ENCODE peak calls at places on chromosomes 2 and 18, in five cellular contexts. H is mammary epithelial cell, Y is K562, Z is psoas muscle, L is fibroblast of villous mesenchyme. T is an unnamed sample.

GRCh38 chr2:236219411-236219810 is 44.8 kb downstream of the ASB18 start:
- DNase-seq in H (no peak), Y (no peak), L (no peak), Z (no peak), T (no peak)

GRCh38 chr2:144510206-144510991 is 9.5 kb downstream of the ZEB2 start:
- DNase-seq in H (peak; percentile 38), Z (no peak), Y (peak; percentile 56), L (peak; percentile 85), T (no peak)

GRCh38 chr2:117212562-117212961 is 601.9 kb upstream of the DDX18 start:
- DNase-seq in H (no peak), Z (no peak), Y (no peak), L (no peak), T (no peak)

GRCh38 chr18:49094979-49095632 is 144.3 kb upstream of the SMAD7 start:
- DNase-seq in L (peak; percentile 95), Y (no peak), H (peak; percentile 82), Z (no peak), T (peak; percentile 54)

GRCh38 chr2:3595409-3595808 is 497 bp downstream of the COLEC11 start:
- DNase-seq in H (no peak), L (no peak), Z (no peak), Y (no peak), T (no peak)

GRCh38 chr2:101597347-101597944 is 100.1 kb upstream of the MAP4K4 start:
- DNase-seq in L (peak; percentile 24), Z (no peak), H (no peak), Y (no peak), T (peak; percentile 50)

GRCh38 chr18:24234850-24235418 is 96.1 kb downstream of the CABYR start:
- DNase-seq in Z (no peak), Y (no peak), H (no peak), L (no peak), T (no peak)

GRCh38 chr2:187102381-187102780 is 253.4 kb upstream of the ZSWIM2 start:
- DNase-seq in Z (no peak), L (peak; percentile 13), Y (no peak), H (no peak), T (no peak)

GRCh38 chr2:65231121-65231520 is 3.5 kb downstream of the ACTR2 start:
- DNase-seq in L (peak; percentile 46), Z (no peak), H (peak; percentile 4), Y (no peak), T (no peak)

GRCh38 chr2:240424341-240425235 is 10.9 kb upstream of the GPC1 start:
- DNase-seq in Z (no peak), H (no peak), L (no peak), Y (no peak), T (no peak)

GRCh38 chr2:112481050-112481527 is 867 bp upstream of the TTL start:
- DNase-seq in H (peak; percentile 80), L (peak; percentile 83), Y (peak; percentile 94), Z (peak; percentile 82), T (no peak)

GRCh38 chr2:85804583-85804982 is 50.8 kb downstream of the ATOH8 start:
- DNase-seq in H (no peak), L (no peak), Z (no peak), Y (peak; percentile 29), T (no peak)

GRCh38 chr2:149993316-149993715 is 405.7 kb upstream of the MMADHC start:
- DNase-seq in H (no peak), Z (no peak), Y (no peak), L (no peak), T (no peak)

GRCh38 chr18:2111456-2111855 is 459.8 kb downstream of the METTL4 start:
- DNase-seq in Y (no peak), L (peak; percentile 35), H (peak; percentile 52), Z (no peak), T (no peak)

GRCh38 chr2:102159295-102159694 is 16.7 kb downstream of the IL1R1 start:
- DNase-seq in H (no peak), Z (no peak), Y (no peak), L (no peak), T (no peak)

GRCh38 chr2:232890536-232890895 is 20.5 kb downstream of the SNORC start:
- DNase-seq in Y (no peak), H (no peak), L (no peak), Z (peak; percentile 3), T (no peak)

GRCh38 chr18:48548404-48548771 is 9.6 kb downstream of the CTIF start:
- DNase-seq in L (peak; percentile 85), Y (no peak), H (peak; percentile 82), Z (peak; percentile 65), T (no peak)

GRCh38 chr18:27653247-27653646 is 468.1 kb upstream of the CHST9 start:
- DNase-seq in H (no peak), Y (no peak), Z (no peak), L (no peak), T (no peak)

GRCh38 chr2:134360750-134361487 is 107.0 kb downstream of the MGAT5 start:
- DNase-seq in Z (no peak), Y (no peak), H (no peak), L (no peak), T (no peak)

GRCh38 chr2:177192788-177193187 is 19.8 kb upstream of the HNRNPA3 start:
- DNase-seq in H (no peak), Z (no peak), L (no peak), Y (no peak), T (no peak)

GRCh38 chr2:11187083-11187619 is 31.9 kb downstream of the SLC66A3 start:
- DNase-seq in H (peak; percentile 17), Z (no peak), Y (peak; percentile 47), L (peak; percentile 83), T (no peak)

GRCh38 chr2:170212625-170213280 is 34.8 kb downstream of the MYO3B start:
- DNase-seq in L (no peak), Z (no peak), Y (no peak), H (no peak), T (no peak)

GRCh38 chr2:43220229-43220981 is 6.0 kb downstream of the ZFP36L2 start:
- DNase-seq in H (peak; percentile 54), Z (no peak), Y (peak; percentile 24), L (peak; percentile 65), T (no peak)

GRCh38 chr2:120398051-120398960 is 52.4 kb downstream of the INHBB start:
- DNase-seq in L (no peak), H (peak; percentile 19), Z (no peak), Y (no peak), T (peak; percentile 70)

GRCh38 chr2:231300020-231300721 is 95.3 kb upstream of the B3GNT7 start:
- DNase-seq in L (no peak), H (no peak), Z (no peak), Y (no peak), T (no peak)

GRCh38 chr2:231298091-231298490 is 97.4 kb upstream of the B3GNT7 start:
- DNase-seq in L (no peak), Y (no peak), Z (no peak), H (no peak), T (no peak)

GRCh38 chr2:231299267-231299666 is 96.2 kb upstream of the B3GNT7 start:
- DNase-seq in Z (no peak), H (no peak), Y (no peak), L (no peak), T (no peak)

GRCh38 chr2:231297108-231297908 is 98.2 kb upstream of the B3GNT7 start:
- DNase-seq in H (peak; percentile 23), L (peak; percentile 59), Y (peak; percentile 59), Z (peak; percentile 34), T (no peak)

GRCh38 chr2:231300722-231301076 is 94.8 kb upstream of the B3GNT7 start:
- DNase-seq in L (no peak), Z (no peak), H (no peak), Y (no peak), T (no peak)
- TF ChIP-seq CTCF in L (no peak), Z (no peak), H (no peak), Y (no peak), T (no peak)

DNA sequence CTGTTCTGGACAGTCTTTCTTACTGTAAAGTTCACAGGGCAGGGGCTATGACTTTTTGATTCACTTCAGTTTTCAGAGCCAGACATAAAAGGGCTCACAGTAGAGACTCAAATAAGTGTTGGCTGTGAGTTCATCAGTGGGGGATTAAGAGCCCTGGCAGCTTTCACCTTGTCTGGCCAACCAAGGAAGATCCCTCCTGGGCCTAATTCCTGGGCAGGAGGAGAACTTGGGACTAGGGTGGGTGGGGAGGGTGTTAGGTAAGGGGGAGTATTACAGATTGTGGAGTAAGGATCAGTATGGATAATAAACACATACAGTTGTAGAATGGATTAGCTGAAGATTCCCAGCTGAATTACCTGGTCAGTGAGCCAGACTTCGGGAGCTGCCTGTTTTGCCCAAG is 904 bp upstream of the SFXN5 start:
- DNase-seq in H (no peak), L (no peak), Y (no peak), Z (no peak), T (no peak)
- H3K4me3 ChIP-seq in H (peak overlapping the region; percentile 59), L (peak overlapping the region; percentile 80), Y (no peak overlapping the region), Z (peak overlapping the region; percentile 99), T (no peak overlapping the region)

GRCh38 chr18:34321075-34321474 is 96.4 kb upstream of the NOL4 start:
- DNase-seq in Z (no peak), L (no peak), Y (no peak), H (no peak), T (no peak)

GRCh38 chr18:34320267-34320666 is 95.6 kb upstream of the NOL4 start:
- DNase-seq in L (no peak), H (no peak), Z (no peak), Y (no peak), T (no peak)

DNA sequence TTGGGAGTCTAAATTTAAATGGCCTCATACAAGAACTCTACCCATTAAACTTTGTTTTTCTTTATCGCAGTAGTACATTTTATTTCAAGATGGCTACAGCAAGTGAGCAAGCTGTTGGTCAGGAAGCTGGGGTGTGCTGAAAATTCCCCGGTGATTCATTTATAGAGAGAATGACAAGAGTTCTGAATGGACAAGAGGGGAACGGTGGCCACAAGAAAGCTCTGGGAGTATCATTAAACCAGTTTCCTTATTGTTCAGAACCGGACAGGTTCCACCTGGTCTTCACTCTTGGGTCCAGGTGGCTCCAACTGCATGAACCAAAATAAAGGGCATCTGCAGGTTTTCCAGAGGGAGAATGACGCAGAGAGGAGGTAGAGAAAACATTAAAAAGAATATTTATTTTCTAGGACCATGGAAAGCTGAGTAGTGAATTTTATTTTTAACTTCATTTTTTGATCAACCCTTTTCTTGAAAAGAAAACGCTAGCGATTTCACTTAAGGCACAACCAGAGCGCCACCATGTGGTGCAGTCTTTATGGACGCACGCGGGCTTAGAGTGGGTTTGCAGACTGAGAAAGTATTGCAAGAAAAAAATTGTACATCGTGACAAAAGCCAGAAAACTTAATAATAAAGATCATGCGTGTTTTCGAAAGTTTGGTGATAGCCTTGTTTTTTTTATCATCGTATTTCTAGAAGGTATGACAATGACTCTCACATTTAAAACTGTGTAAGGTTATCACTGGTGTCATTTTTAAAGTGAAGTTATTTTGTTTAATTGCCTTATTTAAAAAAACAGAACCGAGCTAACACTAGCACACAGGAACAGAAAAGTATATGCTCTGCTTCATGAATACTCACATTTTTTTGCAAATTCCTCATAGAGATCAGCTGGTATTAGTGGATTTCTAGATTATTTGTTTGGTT is 97.9 kb upstream of the NOL4 start:
- DNase-seq in H (peak; percentile 21), Z (peak; percentile 18), Y (peak; percentile 18), L (peak; percentile 60), T (no peak)
- TF ChIP-seq CTCF in H (peak; percentile 68), Z (peak; percentile 63), Y (peak; percentile 13), L (peak; percentile 68), T (peak; percentile 64)

DNA sequence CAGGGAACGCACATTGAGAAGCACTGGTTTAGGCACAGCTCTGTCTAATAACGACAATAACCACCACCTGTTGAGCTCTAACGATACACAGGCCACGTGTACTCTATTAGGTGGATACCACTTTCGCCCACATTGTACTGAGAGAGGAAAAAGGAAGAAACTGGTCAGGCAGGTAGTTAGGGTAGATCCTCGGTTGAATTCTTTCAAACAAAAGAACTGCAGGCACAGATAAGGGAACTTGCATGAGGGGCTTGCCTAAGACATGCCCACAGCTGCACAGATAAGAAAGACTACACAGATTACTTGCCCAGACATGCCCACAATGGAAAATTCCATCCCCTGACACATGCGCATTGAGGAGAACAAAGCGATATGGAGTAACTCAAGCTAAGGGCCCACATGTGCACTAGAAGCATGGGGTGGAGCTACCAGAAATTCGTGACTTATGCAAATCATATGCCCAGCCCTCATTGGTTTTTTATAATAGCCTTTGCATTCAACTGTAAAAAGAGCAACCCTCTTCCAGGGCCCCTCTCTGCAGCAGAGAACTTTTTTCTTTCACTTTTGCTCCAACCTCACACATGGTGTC is 181.2 kb upstream of the ZNF521 start:
- DNase-seq in L (peak; percentile 3), Y (no peak), Z (no peak), H (peak; percentile 1), T (no peak)
- H3K4me3 ChIP-seq in L (no peak overlapping the region), Y (no peak overlapping the region), Z (no peak overlapping the region), H (no peak overlapping the region), T (no peak overlapping the region)